ENCODE peak calls at places on chromosomes 11 and 22, in six cellular contexts. E is AG04449; B is cardiac fibroblast; G is fibroblast of villous mesenchyme; R is CD4-positive, alpha-beta T cell; A is mucosa of descending colon. L is an unnamed sample.

GRCh38 chr11:35567737-35568465 is 42.5 kb upstream of the PAMR1 start:
- DNase-seq in E (no peak), B (no peak), G (peak), R (no peak), A (no peak), L (no peak)

GRCh38 chr11:134261000-134261399 is 7.6 kb downstream of the ACAD8 start:
- DNase-seq in E (no peak), B (no peak), G (no peak), R (no peak), A (no peak), L (no peak)

GRCh38 chr11:104028476-104028875 is 8.0 kb upstream of the DDI1 start:
- DNase-seq in E (no peak), B (peak), G (peak), R (no peak), A (no peak), L (no peak)

GRCh38 chr11:125933030-125933813 is 12.6 kb upstream of the VSIG10L2 start:
- DNase-seq in E (no peak), B (no peak), G (no peak), R (no peak), A (no peak), L (no peak)

GRCh38 chr11:19736831-19737230 is 24.2 kb downstream of the NAV2 start:
- DNase-seq in E (no peak), B (no peak), G (no peak), R (no peak), A (no peak), L (no peak)

GRCh38 chr11:78630561-78631303 is 56.1 kb upstream of the NARS2 start:
- DNase-seq in E (no peak), B (no peak), G (no peak), R (no peak), A (no peak), L (no peak)

GRCh38 chr11:94400839-94401772 is at the start of gene GPR83:
- DNase-seq in E (no peak), B (peak), G (no peak), R (no peak), A (no peak), L (no peak)

GRCh38 chr11:100757636-100758035 is 70.5 kb downstream of the ARHGAP42 start:
- DNase-seq in E (no peak), B (no peak), G (no peak), R (no peak), A (no peak), L (no peak)

GRCh38 chr11:134433251-134433650 is 21.2 kb upstream of the B3GAT1 start:
- DNase-seq in E (no peak), B (no peak), G (no peak), R (no peak), A (no peak), L (no peak)

GRCh38 chr11:134132808-134133207 is 63.9 kb downstream of the JAM3 start:
- DNase-seq in E (no peak), B (peak), G (no peak), R (no peak), A (no peak), L (no peak)

DNA sequence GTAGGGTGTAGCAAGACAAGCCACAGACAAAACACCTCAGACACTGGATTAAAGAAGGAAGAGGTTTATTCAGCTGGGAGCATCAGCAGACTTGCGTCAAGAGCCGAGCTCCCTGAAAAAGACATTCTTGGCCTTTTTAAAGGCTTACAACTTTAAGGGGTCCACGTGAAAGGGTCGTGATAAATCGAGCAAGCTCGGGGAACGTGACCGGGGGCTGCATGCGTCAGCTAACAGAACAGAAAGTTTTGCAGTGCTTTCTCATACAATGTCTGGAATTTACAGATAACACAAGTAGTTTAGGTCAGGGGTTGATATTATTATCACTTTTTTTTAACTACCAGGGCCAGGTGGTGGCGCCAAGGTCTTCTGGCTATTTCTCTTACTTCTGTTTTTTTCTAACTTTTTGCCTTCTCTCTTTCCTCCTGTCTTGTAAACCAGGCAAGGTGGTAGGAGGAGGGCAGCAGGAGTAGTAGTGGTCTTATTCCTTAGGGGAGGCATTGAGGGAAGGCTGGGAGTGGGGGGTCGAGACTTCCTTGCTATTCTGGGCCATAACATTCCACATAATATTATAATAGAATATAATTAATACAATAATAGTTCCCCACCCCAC is 631 bp upstream of the ALDH3B1 start:
- DNase-seq in E (no peak), B (peak), G (peak), R (no peak), A (peak), L (no peak)
- TF ChIP-seq CTCF in E (peak), B (peak), G (peak), R (no peak), A (no peak), L (peak)

GRCh38 chr11:69054397-69055211 is 5.9 kb downstream of the TPCN2 start:
- DNase-seq in E (no peak), B (no peak), G (no peak), R (no peak), A (no peak), L (no peak)
- TF ChIP-seq CTCF in E (no peak), B (no peak), G (no peak), R (no peak), A (no peak), L (no peak)

GRCh38 chr22:36856792-36857135 is 4.0 kb upstream of the NCF4 start:
- DNase-seq in E (no peak), B (no peak), G (no peak), R (no peak), A (no peak), L (no peak)

GRCh38 chr22:36860017-36860416 is 789 bp upstream of the NCF4 start:
- DNase-seq in E (no peak), B (no peak), G (no peak), R (no peak), A (no peak), L (no peak)

GRCh38 chr22:36856121-36856791 is 4.5 kb upstream of the NCF4 start:
- DNase-seq in E (no peak), B (peak), G (peak), R (peak), A (peak), L (peak)

GRCh38 chr22:36858966-36859365 is 1.8 kb upstream of the NCF4 start:
- DNase-seq in E (no peak), B (no peak), G (no peak), R (no peak), A (no peak), L (no peak)

GRCh38 chr22:36858156-36858555 is 2.6 kb upstream of the NCF4 start:
- DNase-seq in E (no peak), B (no peak), G (no peak), R (no peak), A (no peak), L (no peak)
- TF ChIP-seq CTCF in E (no peak), B (no peak), G (no peak), R (no peak), A (no peak), L (no peak)

GRCh38 chr11:68275721-68276488 is 4.1 kb upstream of the C11orf24 start:
- DNase-seq in E (no peak), B (no peak), G (no peak), R (no peak), A (no peak), L (no peak)

GRCh38 chr11:68282141-68282860 is 10.5 kb upstream of the C11orf24 start:
- DNase-seq in E (no peak), B (no peak), G (no peak), R (no peak), A (no peak), L (no peak)

GRCh38 chr11:68282861-68283230 is 11.1 kb upstream of the C11orf24 start:
- DNase-seq in E (no peak), B (no peak), G (no peak), R (no peak), A (no peak), L (no peak)

GRCh38 chr11:68276864-68277263 is 5.1 kb upstream of the C11orf24 start:
- DNase-seq in E (no peak), B (no peak), G (no peak), R (no peak), A (no peak), L (no peak)

GRCh38 chr11:68279676-68280075 is 7.9 kb upstream of the C11orf24 start:
- DNase-seq in E (no peak), B (no peak), G (no peak), R (no peak), A (no peak), L (no peak)
- TF ChIP-seq CTCF in E (no peak), B (no peak), G (no peak), R (no peak), A (no peak), L (no peak)

GRCh38 chr22:40739723-40740122 is 60.4 kb downstream of the MCHR1 start:
- DNase-seq in E (no peak), B (no peak), G (no peak), R (no peak), A (no peak), L (no peak)
- TF ChIP-seq CTCF in E (no peak), B (no peak), G (no peak), R (no peak), A (no peak), L (no peak)

DNA sequence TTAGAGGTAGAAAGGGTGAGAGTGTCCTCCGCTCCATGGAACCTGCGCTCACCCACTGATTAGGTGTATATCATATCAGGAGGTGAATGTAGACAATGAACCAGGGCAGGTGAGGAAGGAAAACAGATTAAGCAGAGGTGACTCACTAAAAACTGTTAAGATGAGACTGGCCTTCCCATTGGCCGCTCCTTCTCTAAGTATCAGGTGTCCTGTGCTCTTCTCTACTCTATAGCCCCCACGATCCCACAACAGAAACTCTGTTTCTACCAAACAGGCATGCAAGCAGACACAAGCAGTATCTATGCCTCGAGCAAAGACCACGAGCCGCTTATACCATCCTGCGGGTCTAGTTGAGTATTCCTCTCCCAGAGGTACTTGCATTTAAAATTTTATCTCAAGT is 103.1 kb downstream of the SNX19 start:
- DNase-seq in E (no peak), B (no peak), G (no peak), R (no peak), A (no peak), L (no peak)
- TF ChIP-seq CTCF in E (no peak), B (no peak), G (no peak), R (no peak), A (no peak), L (no peak)

DNA sequence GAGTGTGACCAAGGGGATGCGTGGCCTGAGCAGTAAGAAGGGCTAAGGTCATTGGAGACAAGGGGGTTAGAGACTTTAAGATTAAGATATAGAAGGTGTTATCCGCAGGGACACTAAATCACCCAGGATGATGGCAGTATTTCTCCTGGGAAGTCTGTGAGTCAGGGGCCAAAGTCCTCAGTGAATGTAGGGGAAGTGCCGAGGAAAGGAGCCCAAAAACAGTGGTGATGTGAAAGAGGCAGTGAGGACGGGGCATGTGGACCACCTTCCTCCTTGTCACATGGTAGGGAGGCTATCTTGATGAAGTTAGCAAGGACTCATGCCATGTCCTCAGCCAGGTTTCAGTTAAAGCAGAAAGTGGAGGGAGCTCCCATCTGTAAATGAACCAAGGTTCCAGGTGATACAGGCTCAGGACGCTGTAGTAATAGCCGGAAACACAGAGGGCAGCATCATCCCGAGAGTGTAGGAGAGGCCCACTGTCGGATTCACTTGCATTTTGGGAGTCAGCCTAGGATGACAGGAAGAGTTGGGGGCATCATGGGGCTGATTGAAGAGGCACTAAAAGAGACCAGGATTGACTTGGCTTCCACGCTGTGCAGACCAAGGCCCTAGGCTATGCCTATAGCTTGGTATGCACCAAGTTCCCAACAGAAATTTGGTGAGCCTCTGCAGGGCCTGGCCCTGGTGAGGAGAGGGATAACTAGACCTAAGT is 33.5 kb downstream of the WEE1 start:
- DNase-seq in E (no peak), B (no peak), G (no peak), R (no peak), A (no peak), L (no peak)
- TF ChIP-seq CTCF in E (no peak), B (no peak), G (no peak), R (no peak), A (no peak), L (no peak)

DNA sequence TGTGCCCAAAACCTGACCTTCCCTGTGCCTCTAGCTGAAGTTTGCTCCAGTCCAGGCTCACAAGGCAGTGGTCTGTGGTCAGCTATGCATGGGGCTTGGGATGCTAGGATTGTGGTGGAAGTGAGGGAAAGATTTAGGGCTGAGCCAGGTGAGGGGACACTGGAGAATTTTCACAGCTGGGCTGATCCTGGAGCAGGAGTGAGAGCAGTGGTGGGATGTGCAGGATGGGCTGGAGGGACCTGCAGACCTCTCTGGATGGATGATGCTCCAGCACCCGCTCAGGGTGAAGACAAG is 23.9 kb upstream of the KDM2A start:
- DNase-seq in E (no peak), B (no peak), G (no peak), R (no peak), A (no peak), L (no peak)
- TF ChIP-seq CTCF in E (no peak), B (no peak), G (no peak), R (peak), A (peak), L (no peak)

DNA sequence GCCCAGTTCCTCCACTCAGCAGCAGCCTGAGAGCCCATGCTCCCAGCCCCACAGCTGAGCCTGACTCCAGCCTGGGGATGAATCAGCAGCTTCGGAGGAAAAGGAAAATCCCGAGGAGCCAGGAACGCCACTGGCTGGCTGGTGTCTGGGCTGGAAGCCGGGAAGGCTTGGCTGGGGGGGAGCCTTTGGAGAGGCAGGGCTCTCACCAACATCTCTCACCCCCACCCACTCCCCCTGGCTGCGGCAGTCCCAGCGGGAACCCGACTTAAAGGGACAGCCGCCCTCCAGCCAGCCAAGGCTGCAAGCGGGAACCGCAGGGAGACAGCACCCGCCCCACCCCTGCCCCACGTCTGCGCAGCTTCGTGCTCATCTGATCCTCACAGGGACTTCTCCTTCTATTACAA is 28.4 kb downstream of the KIAA0930 start:
- DNase-seq in E (peak), B (peak), G (peak), R (no peak), A (peak), L (peak)
- TF ChIP-seq CTCF in E (no peak), B (no peak), G (peak), R (no peak), A (no peak), L (peak)

GRCh38 chr11:117819096-117820040 is 5.2 kb downstream of the FXYD2 start:
- DNase-seq in E (no peak), B (peak), G (peak), R (no peak), A (peak), L (peak)
- TF ChIP-seq CTCF in E (peak), B (peak), G (peak), R (no peak), A (peak), L (peak)

L was measured in HFF-Myc.